ENCODE peak calls at places on chromosomes 11 and 22, in five cellular contexts. N is T follicular helper cell, G is T-helper 9 cell, Z is NCI-H226, U is lung. K is an unnamed sample.

GRCh38 chr11:29310016-29310415 is 706.8 kb downstream of the KCNA4 start:
- DNase-seq in N (no peak), G (no peak), Z (peak), U (no peak), K (no peak)

GRCh38 chr11:117874910-117875396 is 1.5 kb downstream of the FXYD6 start:
- DNase-seq in N (no peak), G (no peak), Z (no peak), U (no peak), K (no peak)

GRCh38 chr11:118401880-118402590 is 629 bp downstream of the ATP5MG start:
- DNase-seq in N (no peak), G (no peak), Z (peak), U (no peak), K (no peak)

GRCh38 chr22:39426380-39427043 is 26.9 kb downstream of the TAB1 start:
- DNase-seq in N (no peak), G (no peak), Z (no peak), U (no peak), K (no peak)

GRCh38 chr22:19674129-19674928 is 40.0 kb upstream of the SEPTIN5 start:
- DNase-seq in N (no peak), G (no peak), Z (no peak), U (no peak), K (no peak)

GRCh38 chr11:125724125-125724524 is 22.0 kb upstream of the PATE1 start:
- DNase-seq in N (no peak), G (no peak), Z (peak), U (no peak), K (no peak)

GRCh38 chr11:60973699-60974098 is 2.2 kb downstream of the CD6 start:
- DNase-seq in N (no peak), G (no peak), Z (no peak), U (no peak), K (no peak)

GRCh38 chr11:105298630-105299029 is 159.1 kb upstream of the CARD18 start:
- DNase-seq in N (no peak), G (no peak), Z (peak), U (no peak), K (no peak)

GRCh38 chr22:45576730-45577464 is 74.2 kb downstream of the FBLN1 start:
- DNase-seq in N (no peak), G (no peak), Z (no peak), U (no peak), K (no peak)

GRCh38 chr22:32142600-32142999 is 16.5 kb downstream of the C22orf42 start:
- DNase-seq in N (no peak), G (no peak), Z (no peak), U (no peak), K (no peak)

GRCh38 chr11:121553806-121554205 is 101.0 kb upstream of the SORL1-AS1 start:
- DNase-seq in N (no peak), G (no peak), Z (peak), U (no peak), K (no peak)

GRCh38 chr11:60777572-60777971 is 7.6 kb upstream of the MS4A10 start:
- DNase-seq in N (no peak), G (no peak), Z (no peak), U (no peak), K (no peak)

GRCh38 chr11:88405853-88406252 is 68.3 kb upstream of the CTSC start:
- DNase-seq in N (no peak), G (no peak), Z (no peak), U (no peak), K (no peak)

GRCh38 chr22:19974935-19975706 is 33.5 kb upstream of the TXNRD2 start:
- DNase-seq in N (no peak), G (no peak), Z (no peak), U (no peak), K (no peak)

GRCh38 chr22:23054531-23055257 is 15.6 kb upstream of the GNAZ start:
- DNase-seq in N (no peak), G (no peak), Z (no peak), U (no peak), K (no peak)

GRCh38 chr11:19935507-19935906 is 222.9 kb downstream of the NAV2 start:
- DNase-seq in N (no peak), G (no peak), Z (peak), U (no peak), K (no peak)

GRCh38 chr22:30890689-30891442 is 77.7 kb downstream of the MORC2 start:
- DNase-seq in N (no peak), G (peak), Z (no peak), U (no peak), K (no peak)

GRCh38 chr11:72223615-72224586 is 666 bp upstream of the INPPL1 start:
- DNase-seq in N (peak), G (peak), Z (peak), U (peak), K (peak)

GRCh38 chr11:100515087-100515486 is 172.0 kb upstream of the ARHGAP42 start:
- DNase-seq in N (no peak), G (no peak), Z (peak), U (no peak), K (no peak)

GRCh38 chr11:66784575-66784974 is 55.6 kb upstream of the SPTBN2 start:
- DNase-seq in N (no peak), G (no peak), Z (no peak), U (no peak), K (no peak)

GRCh38 chr11:19794161-19794560 is 81.5 kb downstream of the NAV2 start:
- DNase-seq in N (no peak), G (no peak), Z (no peak), U (no peak), K (no peak)

GRCh38 chr22:47200273-47201051 is 438.0 kb downstream of the TBC1D22A start:
- DNase-seq in N (no peak), G (no peak), Z (no peak), U (no peak), K (no peak)

GRCh38 chr11:103546236-103546635 is 437.0 kb downstream of the DYNC2H1 start:
- DNase-seq in N (no peak), G (no peak), Z (no peak), U (no peak), K (no peak)

GRCh38 chr22:44331881-44332714 is 19.3 kb upstream of the SHISAL1 start:
- DNase-seq in N (no peak), G (no peak), Z (no peak), U (no peak), K (no peak)